ENCODE peak calls at places on chromosomes 7 and 10, in ten cellular contexts. One of them, this sample, is unnamed.

GRCh38 chr7:156184164-156184563 is 371.9 kb upstream of the SHH start:
- DNase-seq in HTR-8/SVneo: no peak
- DNase-seq in upper lobe of right lung: no peak
- DNase-seq in ELR: no peak
- DNase-seq in stimulated activated CD8-positive, alpha-beta memory T cell treated with anti-CD3 and anti-CD28 coated beads, Interleukin-15, amount 100 ng/mL, for 4 hours: no peak
- DNase-seq in SHP77: no peak
- DNase-seq in GM23248: no peak
- DNase-seq in HT1080: no peak
- DNase-seq in NCI-H2081: no peak
- DNase-seq in hypothalamus: no peak
- DNase-seq in this sample: no peak

GRCh38 chr10:29012926-29013554 is 275.8 kb upstream of the LYZL1 start:
- DNase-seq in HTR-8/SVneo: no peak
- DNase-seq in upper lobe of right lung: no peak
- DNase-seq in ELR: no peak
- DNase-seq in stimulated activated CD8-positive, alpha-beta memory T cell treated with anti-CD3 and anti-CD28 coated beads, Interleukin-15, amount 100 ng/mL, for 4 hours: no peak
- DNase-seq in SHP77: no peak
- DNase-seq in GM23248: no peak
- DNase-seq in HT1080: no peak
- DNase-seq in NCI-H2081: no peak
- DNase-seq in hypothalamus: no peak
- DNase-seq in this sample: no peak

GRCh38 chr7:12951397-12951801 is 264.0 kb downstream of the ARL4A start:
- DNase-seq in HTR-8/SVneo: peak; percentile 62
- DNase-seq in upper lobe of right lung: no peak
- DNase-seq in ELR: peak; percentile 88
- DNase-seq in stimulated activated CD8-positive, alpha-beta memory T cell treated with anti-CD3 and anti-CD28 coated beads, Interleukin-15, amount 100 ng/mL, for 4 hours: no peak
- DNase-seq in SHP77: no peak
- DNase-seq in GM23248: peak; percentile 66
- DNase-seq in HT1080: peak; percentile 81
- DNase-seq in NCI-H2081: no peak
- DNase-seq in hypothalamus: no peak
- DNase-seq in this sample: no peak

GRCh38 chr10:123637326-123637880 is 28.8 kb upstream of the GPR26 start:
- DNase-seq in HTR-8/SVneo: no peak
- DNase-seq in upper lobe of right lung: no peak
- DNase-seq in ELR: peak; percentile 72
- DNase-seq in stimulated activated CD8-positive, alpha-beta memory T cell treated with anti-CD3 and anti-CD28 coated beads, Interleukin-15, amount 100 ng/mL, for 4 hours: no peak
- DNase-seq in SHP77: no peak
- DNase-seq in GM23248: peak; percentile 90
- DNase-seq in HT1080: peak; percentile 63
- DNase-seq in NCI-H2081: no peak
- DNase-seq in hypothalamus: no peak
- DNase-seq in this sample: no peak

GRCh38 chr7:899806-900205 is 23.5 kb downstream of the GET4 start:
- DNase-seq in HTR-8/SVneo: no peak
- DNase-seq in upper lobe of right lung: no peak
- DNase-seq in ELR: no peak
- DNase-seq in stimulated activated CD8-positive, alpha-beta memory T cell treated with anti-CD3 and anti-CD28 coated beads, Interleukin-15, amount 100 ng/mL, for 4 hours: no peak
- DNase-seq in SHP77: no peak
- DNase-seq in GM23248: no peak
- DNase-seq in HT1080: no peak
- DNase-seq in NCI-H2081: no peak
- DNase-seq in hypothalamus: no peak
- DNase-seq in this sample: no peak

GRCh38 chr10:74179124-74179710 is 28.2 kb downstream of the ADK start:
- DNase-seq in HTR-8/SVneo: no peak
- DNase-seq in upper lobe of right lung: no peak
- DNase-seq in ELR: peak; percentile 73
- DNase-seq in stimulated activated CD8-positive, alpha-beta memory T cell treated with anti-CD3 and anti-CD28 coated beads, Interleukin-15, amount 100 ng/mL, for 4 hours: no peak
- DNase-seq in SHP77: no peak
- DNase-seq in GM23248: peak; percentile 30
- DNase-seq in HT1080: peak; percentile 34
- DNase-seq in NCI-H2081: no peak
- DNase-seq in hypothalamus: no peak
- DNase-seq in this sample: no peak

GRCh38 chr10:117366741-117367140 is 8.5 kb downstream of the PDZD8 start:
- DNase-seq in HTR-8/SVneo: no peak
- DNase-seq in upper lobe of right lung: no peak
- DNase-seq in ELR: no peak
- DNase-seq in stimulated activated CD8-positive, alpha-beta memory T cell treated with anti-CD3 and anti-CD28 coated beads, Interleukin-15, amount 100 ng/mL, for 4 hours: no peak
- DNase-seq in SHP77: no peak
- DNase-seq in GM23248: no peak
- DNase-seq in HT1080: no peak
- DNase-seq in NCI-H2081: no peak
- DNase-seq in hypothalamus: no peak
- DNase-seq in this sample: no peak

GRCh38 chr10:103921750-103922195 is 3.8 kb upstream of the STN1 start:
- DNase-seq in HTR-8/SVneo: no peak
- DNase-seq in upper lobe of right lung: no peak
- DNase-seq in ELR: peak; percentile 42
- DNase-seq in stimulated activated CD8-positive, alpha-beta memory T cell treated with anti-CD3 and anti-CD28 coated beads, Interleukin-15, amount 100 ng/mL, for 4 hours: no peak
- DNase-seq in SHP77: peak; percentile 18
- DNase-seq in GM23248: peak; percentile 23
- DNase-seq in HT1080: peak; percentile 70
- DNase-seq in NCI-H2081: no peak
- DNase-seq in hypothalamus: no peak
- DNase-seq in this sample: no peak

GRCh38 chr10:7260412-7260900 is 150.4 kb downstream of the SFMBT2 start:
- DNase-seq in HTR-8/SVneo: peak; percentile 79
- DNase-seq in upper lobe of right lung: no peak
- DNase-seq in ELR: peak; percentile 24
- DNase-seq in stimulated activated CD8-positive, alpha-beta memory T cell treated with anti-CD3 and anti-CD28 coated beads, Interleukin-15, amount 100 ng/mL, for 4 hours: no peak
- DNase-seq in SHP77: peak; percentile 54
- DNase-seq in GM23248: peak; percentile 96
- DNase-seq in HT1080: peak; percentile 83
- DNase-seq in NCI-H2081: peak; percentile 9
- DNase-seq in hypothalamus: no peak
- DNase-seq in this sample: peak; percentile 85

GRCh38 chr7:44144426-44144967 is 3.4 kb upstream of the MYL7 start:
- DNase-seq in HTR-8/SVneo: no peak
- DNase-seq in upper lobe of right lung: peak; percentile 25
- DNase-seq in ELR: no peak
- DNase-seq in stimulated activated CD8-positive, alpha-beta memory T cell treated with anti-CD3 and anti-CD28 coated beads, Interleukin-15, amount 100 ng/mL, for 4 hours: no peak
- DNase-seq in SHP77: no peak
- DNase-seq in GM23248: no peak
- DNase-seq in HT1080: no peak
- DNase-seq in NCI-H2081: no peak
- DNase-seq in hypothalamus: no peak
- DNase-seq in this sample: no peak

GRCh38 chr7:96989859-96990317 is 15.5 kb upstream of the DLX6 start:
- DNase-seq in HTR-8/SVneo: no peak
- DNase-seq in upper lobe of right lung: no peak
- DNase-seq in ELR: no peak
- DNase-seq in stimulated activated CD8-positive, alpha-beta memory T cell treated with anti-CD3 and anti-CD28 coated beads, Interleukin-15, amount 100 ng/mL, for 4 hours: no peak
- DNase-seq in SHP77: no peak
- DNase-seq in GM23248: no peak
- DNase-seq in HT1080: no peak
- DNase-seq in NCI-H2081: no peak
- DNase-seq in hypothalamus: no peak
- DNase-seq in this sample: no peak

GRCh38 chr7:14507617-14508016 is 394.9 kb downstream of the DGKB start:
- DNase-seq in HTR-8/SVneo: peak; percentile 4
- DNase-seq in upper lobe of right lung: no peak
- DNase-seq in ELR: peak; percentile 60
- DNase-seq in stimulated activated CD8-positive, alpha-beta memory T cell treated with anti-CD3 and anti-CD28 coated beads, Interleukin-15, amount 100 ng/mL, for 4 hours: no peak
- DNase-seq in SHP77: peak; percentile 55
- DNase-seq in GM23248: peak; percentile 27
- DNase-seq in HT1080: peak; percentile 87
- DNase-seq in NCI-H2081: peak; percentile 65
- DNase-seq in hypothalamus: no peak
- DNase-seq in this sample: no peak

GRCh38 chr7:158695726-158696452 is 8.7 kb downstream of the NCAPG2 start:
- DNase-seq in HTR-8/SVneo: no peak
- DNase-seq in upper lobe of right lung: no peak
- DNase-seq in ELR: peak; percentile 52
- DNase-seq in stimulated activated CD8-positive, alpha-beta memory T cell treated with anti-CD3 and anti-CD28 coated beads, Interleukin-15, amount 100 ng/mL, for 4 hours: peak; percentile 37
- DNase-seq in SHP77: no peak
- DNase-seq in GM23248: peak; percentile 87
- DNase-seq in HT1080: peak; percentile 61
- DNase-seq in NCI-H2081: peak; percentile 44
- DNase-seq in hypothalamus: peak; percentile 7
- DNase-seq in this sample: no peak

GRCh38 chr10:122475130-122475529 is 13.8 kb downstream of the HTRA1 start:
- DNase-seq in HTR-8/SVneo: no peak
- DNase-seq in upper lobe of right lung: no peak
- DNase-seq in ELR: no peak
- DNase-seq in stimulated activated CD8-positive, alpha-beta memory T cell treated with anti-CD3 and anti-CD28 coated beads, Interleukin-15, amount 100 ng/mL, for 4 hours: no peak
- DNase-seq in SHP77: no peak
- DNase-seq in GM23248: peak; percentile 44
- DNase-seq in HT1080: no peak
- DNase-seq in NCI-H2081: no peak
- DNase-seq in hypothalamus: peak; percentile 68
- DNase-seq in this sample: peak; percentile 42

GRCh38 chr10:101565370-101565900 is 22.6 kb downstream of the POLL start:
- DNase-seq in HTR-8/SVneo: no peak
- DNase-seq in upper lobe of right lung: no peak
- DNase-seq in ELR: no peak
- DNase-seq in stimulated activated CD8-positive, alpha-beta memory T cell treated with anti-CD3 and anti-CD28 coated beads, Interleukin-15, amount 100 ng/mL, for 4 hours: no peak
- DNase-seq in SHP77: no peak
- DNase-seq in GM23248: no peak
- DNase-seq in HT1080: no peak
- DNase-seq in NCI-H2081: no peak
- DNase-seq in hypothalamus: no peak
- DNase-seq in this sample: no peak

GRCh38 chr10:50231515-50232260 is 19.6 kb downstream of the ASAH2 start:
- DNase-seq in HTR-8/SVneo: no peak
- DNase-seq in upper lobe of right lung: no peak
- DNase-seq in ELR: no peak
- DNase-seq in stimulated activated CD8-positive, alpha-beta memory T cell treated with anti-CD3 and anti-CD28 coated beads, Interleukin-15, amount 100 ng/mL, for 4 hours: no peak
- DNase-seq in SHP77: no peak
- DNase-seq in GM23248: no peak
- DNase-seq in HT1080: no peak
- DNase-seq in NCI-H2081: no peak
- DNase-seq in hypothalamus: no peak
- DNase-seq in this sample: no peak

GRCh38 chr7:127393370-127394058 is 1.0 kb upstream of the ZNF800 start:
- DNase-seq in HTR-8/SVneo: no peak
- DNase-seq in upper lobe of right lung: no peak
- DNase-seq in ELR: peak; percentile 16
- DNase-seq in stimulated activated CD8-positive, alpha-beta memory T cell treated with anti-CD3 and anti-CD28 coated beads, Interleukin-15, amount 100 ng/mL, for 4 hours: no peak
- DNase-seq in SHP77: peak; percentile 18
- DNase-seq in GM23248: peak; percentile 42
- DNase-seq in HT1080: no peak
- DNase-seq in NCI-H2081: peak; percentile 40
- DNase-seq in hypothalamus: peak; percentile 35
- DNase-seq in this sample: peak; percentile 73

GRCh38 chr7:131774419-131775220 is 218.2 kb upstream of the PODXL start:
- DNase-seq in HTR-8/SVneo: no peak
- DNase-seq in upper lobe of right lung: no peak
- DNase-seq in ELR: no peak
- DNase-seq in stimulated activated CD8-positive, alpha-beta memory T cell treated with anti-CD3 and anti-CD28 coated beads, Interleukin-15, amount 100 ng/mL, for 4 hours: no peak
- DNase-seq in SHP77: no peak
- DNase-seq in GM23248: no peak
- DNase-seq in HT1080: no peak
- DNase-seq in NCI-H2081: no peak
- DNase-seq in hypothalamus: no peak
- DNase-seq in this sample: no peak

GRCh38 chr10:89346264-89346971 is 18.6 kb downstream of the IFIT3 start:
- DNase-seq in HTR-8/SVneo: no peak
- DNase-seq in upper lobe of right lung: no peak
- DNase-seq in ELR: peak; percentile 49
- DNase-seq in stimulated activated CD8-positive, alpha-beta memory T cell treated with anti-CD3 and anti-CD28 coated beads, Interleukin-15, amount 100 ng/mL, for 4 hours: no peak
- DNase-seq in SHP77: no peak
- DNase-seq in GM23248: peak; percentile 57
- DNase-seq in HT1080: no peak
- DNase-seq in NCI-H2081: no peak
- DNase-seq in hypothalamus: no peak
- DNase-seq in this sample: no peak

GRCh38 chr7:99762680-99763327 is 21.2 kb downstream of the CYP3A4 start:
- DNase-seq in HTR-8/SVneo: no peak
- DNase-seq in upper lobe of right lung: no peak
- DNase-seq in ELR: no peak
- DNase-seq in stimulated activated CD8-positive, alpha-beta memory T cell treated with anti-CD3 and anti-CD28 coated beads, Interleukin-15, amount 100 ng/mL, for 4 hours: no peak
- DNase-seq in SHP77: no peak
- DNase-seq in GM23248: peak; percentile 89
- DNase-seq in HT1080: peak; percentile 85
- DNase-seq in NCI-H2081: no peak
- DNase-seq in hypothalamus: no peak
- DNase-seq in this sample: peak; percentile 69

This sample was measured in ascending aorta.